ENCODE peak calls at places on chromosomes 4 and X, in seven cellular contexts. X, Y, Q, R, D, V and L are unnamed samples.

GRCh38 chr4:88341227-88342192 is 37.1 kb upstream of the HERC6 start:
- DNase-seq in V (peak), Q (no peak), Y (no peak), R (no peak), D (no peak), X (peak), L (peak)

GRCh38 chr4:7360802-7361201 is 73.9 kb downstream of the PSAPL1 start:
- DNase-seq in D (no peak), V (no peak), R (no peak), X (no peak), Q (no peak), Y (no peak), L (no peak)

GRCh38 chrX:17608898-17609297 is 128.4 kb upstream of the SCML1 start:
- DNase-seq in X (no peak), D (no peak), Y (no peak), R (no peak), Q (no peak), V (peak), L (no peak)

GRCh38 chr4:17448689-17449088 is 63.2 kb downstream of the QDPR start:
- DNase-seq in D (peak), Y (no peak), X (peak), R (no peak), V (peak), Q (no peak), L (peak)

GRCh38 chr4:144788469-144788868 is 142.5 kb downstream of the HHIP start:
- DNase-seq in Y (no peak), Q (no peak), R (no peak), V (no peak), D (no peak), X (no peak), L (no peak)

GRCh38 chr4:43330288-43330687 is 437.8 kb downstream of the GRXCR1 start:
- DNase-seq in X (peak), D (no peak), R (no peak), Q (no peak), V (no peak), Y (no peak), L (peak)

GRCh38 chr4:91963489-91963888 is 340.3 kb upstream of the GRID2 start:
- DNase-seq in Y (no peak), D (no peak), Q (no peak), V (peak), X (peak), R (no peak), L (peak)

GRCh38 chrX:124217289-124218251 is 114.9 kb upstream of the TEX13D start:
- DNase-seq in X (no peak), V (peak), Y (peak), D (peak), Q (no peak), R (no peak), L (no peak)

GRCh38 chrX:9627827-9628406 is 137.7 kb downstream of the GPR143 start:
- DNase-seq in X (peak), V (peak), D (no peak), Q (no peak), Y (no peak), R (no peak), L (peak)

GRCh38 chrX:7132335-7133035 is 15.0 kb upstream of the STS start:
- DNase-seq in X (peak), Y (no peak), V (peak), Q (peak), D (peak), R (no peak), L (peak)

GRCh38 chr4:13527983-13528822 is 16.1 kb downstream of the NKX3-2 start:
- DNase-seq in Y (no peak), V (no peak), R (no peak), X (no peak), Q (no peak), D (peak), L (no peak)

GRCh38 chrX:74579597-74580209 is 34.7 kb downstream of the RLIM start:
- DNase-seq in Q (no peak), V (no peak), X (peak), D (no peak), R (no peak), Y (no peak), L (peak)

GRCh38 chr4:181225616-181226261 is 1017.5 kb upstream of the TENM3 start:
- DNase-seq in Q (no peak), Y (no peak), X (no peak), V (no peak), R (no peak), D (no peak), L (no peak)

GRCh38 chrX:105191878-105192277 is 28.6 kb downstream of the TEX13A start:
- DNase-seq in D (peak), Q (no peak), V (peak), R (no peak), X (no peak), Y (no peak), L (peak)

GRCh38 chr4:142595222-142595871 is 250.8 kb downstream of the INPP4B start:
- DNase-seq in V (no peak), Y (no peak), Q (no peak), D (no peak), X (no peak), R (no peak), L (no peak)

GRCh38 chr4:121599049-121599448 is 97.7 kb downstream of the ANXA5 start:
- DNase-seq in V (no peak), Y (no peak), R (no peak), Q (no peak), X (no peak), D (no peak), L (peak)

GRCh38 chr4:2261110-2261852 is 628 bp downstream of the MXD4 start:
- DNase-seq in D (peak), Q (peak), R (peak), Y (peak), V (peak), X (peak), L (peak)

GRCh38 chrX:130144509-130144908 is 21.1 kb downstream of the AIFM1 start:
- DNase-seq in Y (no peak), Q (no peak), V (no peak), R (no peak), D (no peak), X (peak), L (peak)

GRCh38 chrX:68114573-68115199 is 318.6 kb downstream of the OPHN1 start:
- DNase-seq in V (peak), R (no peak), X (peak), Y (no peak), D (peak), Q (no peak), L (peak)

GRCh38 chr4:111064342-111064993 is 441.6 kb upstream of the PITX2 start:
- DNase-seq in R (no peak), Q (no peak), X (peak), D (peak), Y (no peak), V (peak), L (peak)

GRCh38 chr4:76354517-76355473 is 48.3 kb downstream of the STBD1 start:
- DNase-seq in X (no peak), Q (no peak), V (no peak), Y (no peak), R (no peak), D (peak), L (no peak)

GRCh38 chrX:10549280-10549679 is 71.1 kb downstream of the MID1 start:
- DNase-seq in Q (no peak), Y (no peak), R (no peak), D (no peak), V (peak), X (no peak), L (peak)

GRCh38 chr4:169210516-169211108 is 60.1 kb downstream of the SH3RF1 start:
- DNase-seq in R (no peak), Y (no peak), V (no peak), D (no peak), X (no peak), Q (no peak), L (no peak)

GRCh38 chr4:184503869-184504300 is 29.5 kb upstream of the IRF2 start:
- DNase-seq in X (no peak), Q (no peak), Y (no peak), D (peak), R (no peak), V (peak), L (no peak)

GRCh38 chrX:110167952-110168451 is 149.9 kb downstream of the AMMECR1 start:
- DNase-seq in R (no peak), D (peak), V (peak), X (no peak), Q (peak), Y (no peak), L (no peak)

GRCh38 chr4:183183906-183184535 is 85.0 kb downstream of the WWC2 start:
- DNase-seq in D (peak), X (no peak), V (no peak), R (no peak), Q (no peak), Y (no peak), L (no peak)

GRCh38 chrX:96373047-96373355 is 311.6 kb upstream of the DIAPH2 start:
- DNase-seq in Q (no peak), D (no peak), Y (no peak), X (no peak), R (no peak), V (no peak), L (no peak)